ENCODE peak calls at places on chromosomes 1 and 21, in four cellular contexts. Q is ACHN; U is activated CD4-positive, CD25-positive, alpha-beta regulatory T cell; A is sciatic nerve. Y is an unnamed sample.

GRCh38 chr1:10726355-10726754 is 70.1 kb downstream of the CASZ1 start:
- DNase-seq in Q (no peak), U (no peak), A (no peak), Y (no peak)

GRCh38 chr1:152656459-152656858 is 6.7 kb upstream of the LCE2D start:
- DNase-seq in U (no peak), A (no peak), Q (no peak), Y (no peak)

GRCh38 chr1:5901150-5901549 is 91.1 kb downstream of the NPHP4 start:
- DNase-seq in Q (no peak), U (no peak), A (no peak), Y (no peak)

GRCh38 chr1:72462506-72462905 is 180.2 kb upstream of the NEGR1 start:
- DNase-seq in A (no peak), Q (no peak), U (no peak), Y (no peak)

GRCh38 chr1:187961895-187962294 is 1133.1 kb downstream of the PLA2G4A start:
- DNase-seq in U (no peak), Q (no peak), A (no peak), Y (no peak)

GRCh38 chr1:170864238-170864637 is 71.1 kb upstream of the MROH9 start:
- DNase-seq in A (peak; percentile 72), Q (no peak), U (no peak), Y (no peak)

GRCh38 chr1:76494807-76495206 is 372.5 kb upstream of the ST6GALNAC5 start:
- DNase-seq in Q (no peak), A (no peak), U (no peak), Y (no peak)

GRCh38 chr1:117967472-117967871 is 37.9 kb downstream of the WDR3 start:
- DNase-seq in Q (peak; percentile 16), U (no peak), A (no peak), Y (peak; percentile 0)

GRCh38 chr1:9942399-9942938 is 722 bp downstream of the LZIC start:
- DNase-seq in U (no peak), Q (peak; percentile 66), A (no peak), Y (peak; percentile 21)

GRCh38 chr1:117634631-117635030 is 28.8 kb downstream of the TENT5C start:
- DNase-seq in A (no peak), U (no peak), Q (no peak), Y (no peak)

GRCh38 chr1:209220048-209220524 is 363.4 kb upstream of the CAMK1G start:
- DNase-seq in A (no peak), U (no peak), Q (no peak), Y (no peak)

GRCh38 chr1:156075158-156075557 is 7.1 kb downstream of the MEX3A start:
- DNase-seq in Q (no peak), U (no peak), A (no peak), Y (no peak)

GRCh38 chr1:159790237-159790917 is 9.6 kb downstream of the DUSP23 start:
- DNase-seq in A (no peak), Q (peak; percentile 57), U (no peak), Y (peak; percentile 29)

GRCh38 chr1:7980984-7981383 is 19.5 kb downstream of the PARK7 start:
- DNase-seq in Q (no peak), U (no peak), A (no peak), Y (no peak)

GRCh38 chr1:16151985-16152384 is 3.9 kb downstream of the EPHA2 start:
- DNase-seq in Q (no peak), U (no peak), A (no peak), Y (no peak)

GRCh38 chr1:80171101-80171500 is 1164.6 kb upstream of the ADGRL4 start:
- DNase-seq in Q (no peak), U (no peak), A (no peak), Y (no peak)

GRCh38 chr1:222454782-222455181 is 93.1 kb downstream of the HHIPL2 start:
- DNase-seq in U (no peak), A (peak; percentile 63), Q (no peak), Y (no peak)

GRCh38 chr1:30461640-30462039 is 261.7 kb downstream of the MATN1 start:
- DNase-seq in A (peak; percentile 6), U (no peak), Q (no peak), Y (no peak)

GRCh38 chr1:180151508-180151907 is 3.2 kb upstream of the QSOX1 start:
- DNase-seq in U (no peak), A (no peak), Q (peak; percentile 39), Y (peak; percentile 41)

GRCh38 chr1:91556556-91556955 is 55.9 kb downstream of the CDC7 start:
- DNase-seq in A (no peak), Q (no peak), U (no peak), Y (no peak)

GRCh38 chr21:33937146-33937545 is 21.5 kb upstream of the ATP5PO start:
- DNase-seq in Q (no peak), U (no peak), A (no peak), Y (no peak)

GRCh38 chr1:46285730-46286477 is 17.5 kb downstream of the LRRC41 start:
- DNase-seq in Q (no peak), U (no peak), A (no peak), Y (no peak)

GRCh38 chr1:7596126-7596755 is 174.9 kb upstream of the VAMP3 start:
- DNase-seq in A (peak; percentile 35), Q (no peak), U (no peak), Y (no peak)

GRCh38 chr1:169466259-169467230 is 19.2 kb downstream of the SLC19A2 start:
- DNase-seq in A (no peak), Q (peak; percentile 70), U (no peak), Y (peak; percentile 38)

GRCh38 chr1:53473463-53473862 is 14.3 kb downstream of the DMRTB1 start:
- DNase-seq in Q (peak; percentile 4), A (no peak), U (no peak), Y (no peak)

GRCh38 chr1:17627239-17628052 is 87.9 kb downstream of the ARHGEF10L start:
- DNase-seq in A (no peak), U (no peak), Q (no peak), Y (no peak)

GRCh38 chr1:201636581-201636980 is 97.7 kb downstream of the NAV1 start:
- DNase-seq in Q (no peak), U (no peak), A (no peak), Y (no peak)

GRCh38 chr1:19317126-19317910 is 5.2 kb downstream of the SLC66A1 start:
- DNase-seq in Q (no peak), A (peak; percentile 47), U (no peak), Y (no peak)

GRCh38 chr21:38853421-38853919 is 47.7 kb downstream of the ETS2 start:
- DNase-seq in U (no peak), Q (peak; percentile 83), A (no peak), Y (no peak)

Y was measured in NCI-H460.